ENCODE peak calls at places on chromosome 1, in six cellular contexts. N, W, C, J, H and S are unnamed samples.

GRCh38 chr1:43473463-43473862 is 19.7 kb upstream of the HYI start:
- DNase-seq in N (no peak), W (no peak), C (no peak), J (no peak), H (no peak), S (no peak)

GRCh38 chr1:241834733-241835377 is 13.1 kb upstream of the EXO1 start:
- DNase-seq in N (no peak), W (peak; percentile 26), C (peak; percentile 26), J (peak; percentile 90), H (no peak), S (peak; percentile 61)

GRCh38 chr1:53826367-53826766 is 11.7 kb downstream of the NDC1 start:
- DNase-seq in N (no peak), W (no peak), C (no peak), J (peak; percentile 8), H (no peak), S (no peak)

GRCh38 chr1:94237291-94238226 is at the start of gene ARHGAP29:
- DNase-seq in N (peak; percentile 86), W (peak; percentile 67), C (peak; percentile 93), J (no peak), H (peak; percentile 93), S (peak; percentile 88)

GRCh38 chr1:145994391-145995120 is 1.8 kb downstream of the TXNIP start:
- DNase-seq in N (peak; percentile 61), W (no peak), C (no peak), J (peak; percentile 73), H (no peak), S (no peak)

GRCh38 chr1:205484985-205485967 is 19.2 kb upstream of the CDK18 start:
- DNase-seq in N (peak; percentile 70), W (peak; percentile 56), C (peak; percentile 91), J (peak; percentile 85), H (peak; percentile 77), S (peak; percentile 81)

GRCh38 chr1:197572169-197572568 is 203.1 kb downstream of the DENND1B start:
- DNase-seq in N (no peak), W (no peak), C (no peak), J (no peak), H (no peak), S (no peak)

GRCh38 chr1:46721204-46721603 is 2.3 kb upstream of the EFCAB14 start:
- DNase-seq in N (no peak), W (no peak), C (no peak), J (no peak), H (no peak), S (no peak)

GRCh38 chr1:82582347-82582746 is 781.6 kb downstream of the ADGRL2 start:
- DNase-seq in N (no peak), W (no peak), C (no peak), J (peak; percentile 3), H (no peak), S (no peak)

GRCh38 chr1:243343970-243344749 is 88.3 kb downstream of the SDCCAG8 start:
- DNase-seq in N (no peak), W (peak; percentile 8), C (peak; percentile 45), J (peak; percentile 80), H (no peak), S (peak; percentile 45)

GRCh38 chr1:115266729-115267421 is 71.2 kb downstream of the NGF start:
- DNase-seq in N (no peak), W (no peak), C (peak; percentile 16), J (no peak), H (no peak), S (no peak)

GRCh38 chr1:68230901-68231626 is 1.3 kb downstream of the WLS start:
- DNase-seq in N (peak; percentile 70), W (no peak), C (peak; percentile 28), J (no peak), H (peak; percentile 69), S (no peak)

GRCh38 chr1:212260557-212261342 is 24.5 kb upstream of the PPP2R5A start:
- DNase-seq in N (no peak), W (peak; percentile 40), C (no peak), J (no peak), H (no peak), S (no peak)

GRCh38 chr1:59645893-59646292 is 168.9 kb upstream of the HOOK1 start:
- DNase-seq in N (no peak), W (no peak), C (no peak), J (no peak), H (no peak), S (no peak)

GRCh38 chr1:63621698-63622097 is 28.5 kb downstream of the PGM1 start:
- DNase-seq in N (peak; percentile 82), W (no peak), C (peak; percentile 22), J (no peak), H (no peak), S (no peak)

GRCh38 chr1:239951518-239952130 is 140.1 kb upstream of the FMN2 start:
- DNase-seq in N (no peak), W (peak; percentile 27), C (peak; percentile 54), J (peak; percentile 90), H (no peak), S (peak; percentile 81)

GRCh38 chr1:1264868-1265272 is 8.8 kb downstream of the UBE2J2 start:
- DNase-seq in N (no peak), W (no peak), C (no peak), J (peak; percentile 11), H (no peak), S (no peak)

GRCh38 chr1:20180221-20181207 is 5.4 kb upstream of the UBXN10 start:
- DNase-seq in N (no peak), W (no peak), C (no peak), J (no peak), H (no peak), S (no peak)

GRCh38 chr1:108865316-108865910 is 8.5 kb upstream of the AKNAD1 start:
- DNase-seq in N (no peak), W (no peak), C (no peak), J (no peak), H (no peak), S (no peak)

GRCh38 chr1:232579461-232579860 is 50.5 kb downstream of the SIPA1L2 start:
- DNase-seq in N (no peak), W (no peak), C (no peak), J (no peak), H (no peak), S (no peak)

GRCh38 chr1:180580237-180580636 is 21.5 kb downstream of the OVAAL start:
- DNase-seq in N (no peak), W (no peak), C (peak; percentile 47), J (no peak), H (no peak), S (peak; percentile 49)

GRCh38 chr1:178086294-178087255 is 7.3 kb upstream of the RASAL2 start:
- DNase-seq in N (no peak), W (no peak), C (no peak), J (peak; percentile 43), H (no peak), S (no peak)

GRCh38 chr1:75396258-75396657 is 214.7 kb downstream of the SLC44A5 start:
- DNase-seq in N (no peak), W (no peak), C (no peak), J (peak; percentile 22), H (no peak), S (no peak)

GRCh38 chr1:175079338-175079737 is 11.7 kb downstream of the TNN start:
- DNase-seq in N (no peak), W (no peak), C (no peak), J (no peak), H (no peak), S (no peak)

GRCh38 chr1:93613895-93614294 is 67.7 kb downstream of the BCAR3 start:
- DNase-seq in N (peak; percentile 79), W (no peak), C (peak; percentile 49), J (no peak), H (no peak), S (no peak)

GRCh38 chr1:99645199-99645598 is 714 bp upstream of the PALMD start:
- DNase-seq in N (no peak), W (no peak), C (no peak), J (no peak), H (no peak), S (peak; percentile 81)

GRCh38 chr1:158087320-158087927 is 93.3 kb upstream of the CD1D start:
- DNase-seq in N (peak; percentile 77), W (peak; percentile 70), C (peak; percentile 83), J (peak; percentile 78), H (no peak), S (peak; percentile 81)

GRCh38 chr1:45010855-45011811 is at the start of gene HECTD3:
- DNase-seq in N (peak; percentile 86), W (peak; percentile 60), C (peak; percentile 90), J (peak; percentile 90), H (peak; percentile 89), S (peak; percentile 61)